ENCODE peak calls at places on chromosomes 4 and X, in four cellular contexts. One of them, this sample, is unnamed.

GRCh38 chr4:137471461-137471860 is 60.8 kb downstream of the PCDH18 start:
- DNase-seq in HFF-Myc: no peak
- DNase-seq in nephron progenitor cell: no peak
- DNase-seq in pancreas: no peak
- DNase-seq in this sample: no peak

GRCh38 chr4:70945452-70946055 is 43.4 kb downstream of the MOB1B start:
- DNase-seq in HFF-Myc: no peak
- DNase-seq in nephron progenitor cell: no peak
- DNase-seq in pancreas: no peak
- DNase-seq in this sample: no peak

GRCh38 chrX:39766882-39767281 is 330.9 kb downstream of the BCOR start:
- DNase-seq in nephron progenitor cell: no peak
- DNase-seq in pancreas: no peak
- DNase-seq in HFF-Myc: no peak
- DNase-seq in this sample: no peak

GRCh38 chrX:153450114-153450948 is 4.5 kb upstream of the TREX2 start:
- DNase-seq in nephron progenitor cell: no peak
- DNase-seq in pancreas: no peak
- DNase-seq in HFF-Myc: no peak
- DNase-seq in this sample: no peak

GRCh38 chrX:623268-623598 is 7.4 kb upstream of the SHOX start:
- DNase-seq in pancreas: no peak
- DNase-seq in HFF-Myc: no peak
- DNase-seq in nephron progenitor cell: no peak
- DNase-seq in this sample: no peak

GRCh38 chrX:31546130-31546529 is 474.3 kb upstream of the FTHL17 start:
- DNase-seq in nephron progenitor cell: no peak
- DNase-seq in HFF-Myc: peak
- DNase-seq in pancreas: no peak
- DNase-seq in this sample: no peak

GRCh38 chr4:113945906-113946305 is 33.5 kb downstream of the ARSJ start:
- DNase-seq in HFF-Myc: no peak
- DNase-seq in pancreas: no peak
- DNase-seq in nephron progenitor cell: no peak
- DNase-seq in this sample: no peak

GRCh38 chr4:89158884-89159503 is 47.7 kb downstream of the TIGD2 start:
- DNase-seq in pancreas: no peak
- DNase-seq in nephron progenitor cell: no peak
- DNase-seq in HFF-Myc: peak
- DNase-seq in this sample: no peak

GRCh38 chrX:54992911-54993622 is 921 bp downstream of the PFKFB1 start:
- DNase-seq in nephron progenitor cell: no peak
- DNase-seq in HFF-Myc: no peak
- DNase-seq in pancreas: no peak
- DNase-seq in this sample: no peak

DNA sequence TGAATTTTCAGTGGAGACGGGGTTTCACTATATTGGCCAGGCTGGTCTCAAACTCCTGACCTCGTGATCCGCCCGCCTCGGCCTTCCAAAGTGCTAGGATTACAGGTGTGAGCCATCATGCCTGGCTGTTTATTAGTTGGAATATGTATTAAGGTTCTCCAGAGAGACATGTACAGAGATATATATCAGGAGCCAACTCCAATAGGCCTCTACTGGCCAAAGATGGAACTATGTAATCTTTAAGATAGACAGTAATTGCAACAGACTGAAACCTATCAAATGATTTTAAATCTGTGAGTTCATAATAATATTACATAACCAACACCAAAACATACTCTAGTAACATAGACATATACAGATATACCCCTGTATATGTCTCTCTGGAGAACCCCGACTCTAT is 5.8 kb upstream of the DMP1 start:
- DNase-seq in nephron progenitor cell: no peak
- DNase-seq in HFF-Myc: no peak
- DNase-seq in pancreas: no peak
- DNase-seq in this sample: no peak
- TF ChIP-seq CTCF in nephron progenitor cell: no peak
- TF ChIP-seq CTCF in HFF-Myc: no peak
- TF ChIP-seq CTCF in pancreas: no peak
- TF ChIP-seq CTCF in this sample: no peak

GRCh38 chrX:125620715-125621587 is 301.3 kb downstream of the TEX13C start:
- DNase-seq in HFF-Myc: no peak
- DNase-seq in pancreas: no peak
- DNase-seq in nephron progenitor cell: no peak
- DNase-seq in this sample: no peak
- TF ChIP-seq CTCF in HFF-Myc: no peak
- TF ChIP-seq CTCF in pancreas: no peak
- TF ChIP-seq CTCF in nephron progenitor cell: no peak
- TF ChIP-seq CTCF in this sample: no peak

GRCh38 chr4:6345866-6346265 is 76.2 kb downstream of the WFS1 start:
- DNase-seq in HFF-Myc: no peak
- DNase-seq in nephron progenitor cell: no peak
- DNase-seq in pancreas: peak
- DNase-seq in this sample: no peak

GRCh38 chr4:6341696-6342095 is 72.0 kb downstream of the WFS1 start:
- DNase-seq in pancreas: no peak
- DNase-seq in nephron progenitor cell: no peak
- DNase-seq in HFF-Myc: no peak
- DNase-seq in this sample: no peak

GRCh38 chr4:6342530-6343293 is 73.1 kb downstream of the WFS1 start:
- DNase-seq in nephron progenitor cell: no peak
- DNase-seq in HFF-Myc: no peak
- DNase-seq in pancreas: peak
- DNase-seq in this sample: no peak

GRCh38 chr4:6345096-6345830 is 75.6 kb downstream of the WFS1 start:
- DNase-seq in nephron progenitor cell: no peak
- DNase-seq in HFF-Myc: no peak
- DNase-seq in pancreas: peak
- DNase-seq in this sample: no peak

DNA sequence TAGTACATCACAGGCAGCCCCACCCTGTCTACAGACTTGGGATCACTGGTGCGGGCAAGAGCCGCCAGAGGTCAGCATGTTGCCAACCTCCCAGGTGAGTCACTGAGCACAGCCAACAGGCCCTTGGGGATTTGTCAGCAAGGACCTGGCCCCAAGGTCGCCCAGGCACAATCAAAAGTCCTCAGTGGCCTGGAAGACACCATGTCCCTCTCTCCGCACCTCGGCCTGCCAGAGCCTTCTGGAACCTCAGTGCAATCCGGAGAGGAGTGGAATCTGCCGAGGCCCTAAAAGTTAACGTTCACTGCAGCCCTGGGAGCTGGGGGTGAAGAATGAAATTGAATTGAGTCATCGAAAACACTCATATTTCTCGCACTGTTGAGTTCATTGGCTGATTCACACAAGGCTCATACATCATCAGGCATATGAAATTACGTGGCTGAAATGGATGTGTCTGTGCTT is 74.3 kb downstream of the WFS1 start:
- DNase-seq in HFF-Myc: no peak
- DNase-seq in nephron progenitor cell: no peak
- DNase-seq in pancreas: peak
- DNase-seq in this sample: no peak
- TF ChIP-seq CTCF in HFF-Myc: no peak
- TF ChIP-seq CTCF in nephron progenitor cell: no peak
- TF ChIP-seq CTCF in pancreas: no peak
- TF ChIP-seq CTCF in this sample: no peak

GRCh38 chr4:337143-337931 is at the start of gene ZNF141:
- DNase-seq in HFF-Myc: peak
- DNase-seq in nephron progenitor cell: peak
- DNase-seq in pancreas: peak
- DNase-seq in this sample: peak

GRCh38 chr4:337932-338758 is 531 bp downstream of the ZNF141 start:
- DNase-seq in HFF-Myc: no peak
- DNase-seq in pancreas: peak
- DNase-seq in nephron progenitor cell: peak
- DNase-seq in this sample: no peak

GRCh38 chr4:338759-339097 is 1.1 kb downstream of the ZNF141 start:
- DNase-seq in pancreas: no peak
- DNase-seq in nephron progenitor cell: no peak
- DNase-seq in HFF-Myc: no peak
- DNase-seq in this sample: no peak

GRCh38 chr4:336893-337142 is 796 bp upstream of the ZNF141 start:
- DNase-seq in pancreas: no peak
- DNase-seq in nephron progenitor cell: no peak
- DNase-seq in HFF-Myc: no peak
- DNase-seq in this sample: no peak

GRCh38 chr4:340011-340410 is 2.4 kb downstream of the ZNF141 start:
- DNase-seq in HFF-Myc: no peak
- DNase-seq in nephron progenitor cell: no peak
- DNase-seq in pancreas: no peak
- DNase-seq in this sample: no peak
- TF ChIP-seq CTCF in HFF-Myc: no peak
- TF ChIP-seq CTCF in nephron progenitor cell: no peak
- TF ChIP-seq CTCF in pancreas: no peak
- TF ChIP-seq CTCF in this sample: no peak

GRCh38 chr4:168585168-168586091 is 88.6 kb downstream of the PALLD start:
- DNase-seq in HFF-Myc: no peak
- DNase-seq in nephron progenitor cell: peak
- DNase-seq in pancreas: peak
- DNase-seq in this sample: peak
- TF ChIP-seq CTCF in HFF-Myc: peak
- TF ChIP-seq CTCF in nephron progenitor cell: peak
- TF ChIP-seq CTCF in pancreas: peak
- TF ChIP-seq CTCF in this sample: peak

This sample was measured in omental fat pad.